ENCODE peak calls at places on chromosomes 1 and 21, in seven cellular contexts. U is cardiac muscle cell; Q is PC-9; E is heart left ventricle; N is CD8-positive, alpha-beta memory T cell; F is SK-N-SH; O is fibroblast of lung. P is an unnamed sample.

GRCh38 chr21:37532868-37533780 is 166.6 kb downstream of the DYRK1A start:
- DNase-seq in U (no peak), F (no peak), N (no peak), Q (peak), E (peak), O (peak), P (peak)

GRCh38 chr1:221723018-221723917 is 18.6 kb downstream of the DUSP10 start:
- DNase-seq in O (peak), F (no peak), N (no peak), Q (no peak), U (peak), E (no peak), P (no peak)

GRCh38 chr1:47186267-47187185 is 3.3 kb downstream of the PDZK1IP1 start:
- DNase-seq in N (no peak), E (no peak), U (no peak), O (no peak), Q (no peak), F (peak), P (no peak)

GRCh38 chr1:166233750-166234366 is 67.1 kb upstream of the FAM78B start:
- DNase-seq in U (no peak), N (no peak), F (no peak), Q (no peak), E (no peak), O (no peak), P (no peak)

GRCh38 chr1:244904119-244904518 is 39.8 kb upstream of the HNRNPU start:
- DNase-seq in E (no peak), O (no peak), U (no peak), Q (no peak), N (no peak), F (no peak), P (no peak)

GRCh38 chr1:61224609-61225008 is 142.2 kb downstream of the NFIA start:
- DNase-seq in E (no peak), N (no peak), O (no peak), Q (no peak), F (no peak), U (peak), P (no peak)

GRCh38 chr21:42839271-42840231 is 39.8 kb downstream of the WDR4 start:
- DNase-seq in N (no peak), U (no peak), E (no peak), O (no peak), F (peak), Q (no peak), P (no peak)

GRCh38 chr1:8687053-8687452 is 130.4 kb downstream of the RERE start:
- DNase-seq in O (no peak), F (no peak), N (no peak), Q (no peak), E (no peak), U (no peak), P (no peak)

GRCh38 chr1:159922499-159923202 is 2.7 kb downstream of the TAGLN2 start:
- DNase-seq in E (peak), U (no peak), O (peak), Q (no peak), N (no peak), F (peak), P (no peak)

GRCh38 chr1:154758346-154758745 is 111.7 kb downstream of the KCNN3 start:
- DNase-seq in U (no peak), Q (no peak), O (no peak), E (no peak), N (no peak), F (no peak), P (no peak)

GRCh38 chr1:71521655-71522264 is 440.9 kb upstream of the ZRANB2 start:
- DNase-seq in N (no peak), O (peak), Q (peak), F (peak), U (peak), E (peak), P (no peak)

GRCh38 chr1:75731881-75732280 is 7.4 kb downstream of the ACADM start:
- DNase-seq in E (no peak), O (no peak), F (no peak), Q (no peak), U (no peak), N (no peak), P (no peak)

GRCh38 chr1:6033986-6034749 is 11.5 kb upstream of the KCNAB2 start:
- DNase-seq in N (peak), Q (peak), E (peak), F (peak), U (peak), O (no peak), P (no peak)

GRCh38 chr1:115052454-115053083 is 22.9 kb downstream of the TSHB start:
- DNase-seq in N (peak), U (peak), E (peak), O (peak), F (peak), Q (peak), P (no peak)

GRCh38 chr1:12603224-12603623 is 14.8 kb downstream of the DHRS3 start:
- DNase-seq in N (no peak), E (no peak), O (no peak), F (no peak), Q (no peak), U (no peak), P (no peak)

GRCh38 chr1:245434285-245434684 is 279.5 kb downstream of the KIF26B start:
- DNase-seq in Q (no peak), E (no peak), U (no peak), O (no peak), N (no peak), F (no peak), P (no peak)

GRCh38 chr21:39927304-39927886 is 60.2 kb downstream of the PCP4 start:
- DNase-seq in O (no peak), U (no peak), Q (no peak), E (peak), N (no peak), F (no peak), P (no peak)

GRCh38 chr21:33909756-33910155 is 5.8 kb downstream of the ATP5PO start:
- DNase-seq in F (no peak), E (no peak), U (peak), Q (no peak), O (no peak), N (no peak), P (no peak)

GRCh38 chr1:7225711-7226505 is 440.7 kb downstream of the CAMTA1 start:
- DNase-seq in Q (no peak), U (no peak), O (no peak), N (no peak), E (no peak), F (no peak), P (no peak)

GRCh38 chr1:177820213-177820612 is 149.6 kb downstream of the SEC16B start:
- DNase-seq in F (no peak), U (no peak), E (no peak), O (no peak), Q (no peak), N (no peak), P (no peak)

GRCh38 chr1:161001068-161001467 is 19.9 kb downstream of the F11R start:
- DNase-seq in N (no peak), F (no peak), Q (no peak), E (no peak), U (peak), O (no peak), P (no peak)

GRCh38 chr1:160993544-160993943 is 27.4 kb downstream of the F11R start:
- DNase-seq in F (peak), U (no peak), E (no peak), Q (no peak), O (peak), N (no peak), P (no peak)

GRCh38 chr1:160999376-160999775 is 21.6 kb downstream of the F11R start:
- DNase-seq in E (no peak), Q (no peak), N (no peak), U (no peak), O (no peak), F (no peak), P (no peak)

GRCh38 chr1:160997323-160998038 is 23.5 kb downstream of the F11R start:
- DNase-seq in U (peak), O (peak), N (no peak), Q (peak), E (peak), F (peak), P (no peak)

DNA sequence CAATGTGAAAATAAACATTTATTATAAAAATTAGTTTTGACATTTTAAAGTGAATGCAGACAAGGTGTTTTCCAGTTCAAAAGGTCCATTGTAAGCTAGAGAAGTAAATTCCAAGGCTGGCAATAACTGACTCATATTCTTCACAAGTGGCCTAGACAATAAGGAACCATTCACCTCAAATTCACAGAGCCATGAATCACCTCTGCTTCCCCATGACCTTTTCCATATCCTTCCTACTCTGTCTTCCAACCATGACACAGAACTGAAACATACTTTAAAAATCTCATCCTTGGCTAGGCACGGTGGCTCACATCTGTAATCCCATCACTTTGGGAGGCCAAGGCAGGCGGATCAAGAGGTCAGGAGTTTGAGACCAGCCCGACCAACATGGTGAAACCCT is 24.8 kb downstream of the F11R start:
- DNase-seq in Q (peak), O (peak), N (no peak), F (no peak), U (no peak), E (no peak), P (peak)
- H3K27ac ChIP-seq in Q (peak), O (no peak), N (no peak), F (no peak), U (peak), E (no peak), P (peak)

DNA sequence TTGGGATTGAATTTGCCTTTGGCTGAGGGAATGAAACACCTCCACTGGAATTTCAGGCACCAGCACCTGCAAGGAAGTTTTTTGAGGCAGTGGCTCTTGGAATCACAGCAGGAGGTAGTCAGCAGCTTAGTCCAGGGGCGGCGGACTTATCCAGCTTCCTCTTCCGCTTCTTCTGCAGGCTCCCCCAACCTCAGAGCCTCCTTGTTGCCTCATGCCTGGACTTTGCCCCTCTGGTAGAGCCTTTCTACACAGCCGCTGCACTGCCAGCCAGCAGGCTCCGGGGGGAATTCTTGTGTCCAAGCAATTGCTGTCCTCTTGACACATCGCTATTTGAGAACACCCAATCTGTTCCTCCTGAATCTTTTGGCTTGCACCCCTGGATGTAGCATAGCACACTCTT is 4.4 kb upstream of the RHEX start:
- DNase-seq in E (no peak), N (no peak), O (no peak), Q (no peak), F (no peak), U (no peak), P (no peak)
- H3K27ac ChIP-seq in E (no peak), N (no peak), O (no peak), Q (no peak), F (no peak), U (no peak), P (no peak)

GRCh38 chr1:31675761-31676160 is 28.1 kb downstream of the COL16A1 start:
- DNase-seq in U (no peak), F (no peak), E (no peak), Q (no peak), N (no peak), O (no peak), P (no peak)
- H3K27ac ChIP-seq in U (peak), F (no peak), E (no peak), Q (peak), N (no peak), O (no peak), P (no peak)

DNA sequence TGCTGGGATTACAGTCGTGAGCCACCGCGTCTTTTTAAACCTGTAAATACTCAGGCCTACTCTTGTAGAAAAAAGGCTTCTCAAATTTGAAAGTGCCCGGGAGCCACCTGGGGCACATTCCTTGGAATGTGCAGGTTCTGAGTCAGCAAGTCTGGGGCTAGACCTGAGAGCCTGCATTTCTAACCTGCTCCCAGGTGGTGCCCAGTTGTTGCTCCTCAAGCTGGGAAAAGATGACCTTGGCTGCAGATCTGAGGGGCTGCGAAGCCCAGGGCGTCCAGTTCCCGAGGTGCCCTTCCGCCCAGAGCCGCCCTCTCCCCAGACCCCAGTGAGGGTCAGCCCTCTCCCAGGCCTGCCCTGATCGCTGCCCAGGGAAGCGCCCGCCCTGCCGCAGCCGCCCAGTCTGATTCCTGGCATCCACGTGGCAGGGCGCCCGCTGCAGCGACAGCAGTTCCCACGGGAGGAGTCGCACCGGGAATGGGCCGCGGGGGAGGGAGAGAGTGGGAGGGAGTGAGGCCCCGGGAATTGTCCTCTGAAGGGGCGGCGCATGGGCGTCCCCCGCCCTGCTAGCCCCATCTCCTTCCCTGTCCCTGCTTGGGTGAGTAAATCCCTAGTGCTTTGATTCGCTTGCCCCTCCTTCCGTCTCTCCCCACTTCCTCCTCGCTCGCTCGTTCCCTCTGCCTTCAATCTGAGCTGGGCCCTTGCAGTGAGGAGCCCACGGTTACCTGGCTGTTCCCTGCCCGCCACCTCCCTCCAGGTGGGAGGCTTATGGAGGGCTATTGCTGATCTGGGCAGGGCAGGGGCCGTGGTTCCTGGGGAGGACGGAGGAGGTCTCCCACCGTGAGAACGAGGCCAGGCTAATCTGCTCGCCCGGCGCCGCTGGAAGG is 18.8 kb upstream of the TENT5B start:
- DNase-seq in N (no peak), E (peak), F (peak), O (peak), Q (peak), U (no peak), P (no peak)
- H3K27ac ChIP-seq in N (no peak), E (peak), F (no peak), O (no peak), Q (peak), U (no peak), P (peak)

GRCh38 chr1:2518528-2518927 is 7.9 kb downstream of the PANK4 start:
- DNase-seq in Q (no peak), N (no peak), E (no peak), O (no peak), F (no peak), U (no peak), P (no peak)

GRCh38 chr1:2519729-2520128 is 6.7 kb downstream of the PANK4 start:
- DNase-seq in O (no peak), Q (no peak), F (no peak), U (no peak), E (no peak), N (no peak), P (no peak)

GRCh38 chr1:2519029-2519685 is 7.2 kb downstream of the PANK4 start:
- DNase-seq in O (no peak), N (no peak), E (no peak), F (no peak), U (no peak), Q (no peak), P (no peak)

GRCh38 chr1:2520806-2521205 is 5.6 kb downstream of the PANK4 start:
- DNase-seq in O (no peak), N (no peak), E (no peak), U (peak), F (no peak), Q (no peak), P (no peak)

GRCh38 chr1:2520206-2520605 is 6.2 kb downstream of the PANK4 start:
- DNase-seq in Q (no peak), U (no peak), O (no peak), E (no peak), F (no peak), N (no peak), P (no peak)
- H3K27ac ChIP-seq in Q (no peak), U (no peak), O (no peak), E (no peak), F (no peak), N (no peak), P (no peak)

P was measured in epithelial cell of prostate.